ENCODE peak calls at places on chromosomes 1 and 21, in ten cellular contexts. A is aorta, P is cardiac muscle cell, X is heart left ventricle, F is transverse colon, I is small intestine, V is tibial nerve, J is GM12878, G is astrocyte, M is kidney. E is an unnamed sample. For H3K4me1, the result is how much of the 10 kb centered on the place peaks cover.

GRCh38 chr1:202235856-202236837 is 42.5 kb downstream of the LGR6 start:
- DNase-seq in A (peak), P (peak), X (peak), F (peak), I (peak), V (no peak), J (peak), G (peak), M (peak), E (peak)

GRCh38 chr1:35851175-35851869 is 31.7 kb upstream of the AGO1 start:
- DNase-seq in A (no peak), P (no peak), X (no peak), F (no peak), I (no peak), V (no peak), J (no peak), G (peak), M (no peak), E (no peak)

GRCh38 chr1:152836881-152837280 is 5.8 kb upstream of the LCE6A start:
- DNase-seq in A (no peak), P (no peak), X (no peak), F (no peak), I (no peak), V (no peak), J (no peak), G (no peak), M (no peak), E (no peak)

GRCh38 chr1:56688522-56689026 is 43.5 kb downstream of the PRKAA2 start:
- DNase-seq in A (no peak), P (no peak), X (no peak), F (no peak), I (peak), V (no peak), J (peak), G (peak), M (no peak), E (no peak)

GRCh38 chr1:156618853-156619581 is at the start of gene HAPLN2:
- DNase-seq in A (no peak), P (peak), X (no peak), F (no peak), I (peak), V (no peak), J (no peak), G (no peak), M (no peak), E (no peak)

GRCh38 chr21:44919913-44920693 is 596 bp downstream of the ITGB2 start:
- DNase-seq in A (no peak), P (no peak), X (no peak), F (no peak), I (no peak), V (no peak), J (no peak), G (no peak), M (peak), E (peak)

GRCh38 chr1:47578026-47578861 is 140.4 kb downstream of the FOXD2 start:
- DNase-seq in A (no peak), P (no peak), X (peak), F (peak), I (no peak), V (peak), J (no peak), G (no peak), M (peak), E (peak)

GRCh38 chr1:16716691-16717173 is 23.6 kb upstream of the RNU1-4 start:
- DNase-seq in A (peak), P (no peak), X (no peak), F (no peak), I (no peak), V (no peak), J (no peak), G (no peak), M (peak), E (no peak)

GRCh38 chr1:59565611-59566410 is 248.9 kb upstream of the HOOK1 start:
- DNase-seq in A (no peak), P (no peak), X (peak), F (peak), I (no peak), V (no peak), J (no peak), G (peak), M (no peak), E (no peak)

GRCh38 chr21:29168874-29169273 is 38.4 kb downstream of the MAP3K7CL start:
- DNase-seq in A (no peak), P (no peak), X (no peak), F (no peak), I (peak), V (no peak), J (no peak), G (peak), M (no peak), E (no peak)

GRCh38 chr1:111604931-111605330 is 14.7 kb upstream of the RAP1A start:
- DNase-seq in A (no peak), P (no peak), X (no peak), F (no peak), I (no peak), V (no peak), J (no peak), G (peak), M (no peak), E (no peak)

GRCh38 chr1:24151175-24151533 is 8.2 kb upstream of the IL22RA1 start:
- DNase-seq in A (no peak), P (peak), X (no peak), F (peak), I (peak), V (no peak), J (no peak), G (no peak), M (no peak), E (no peak)

GRCh38 chr1:65734976-65735375 is 57.7 kb upstream of the PDE4B start:
- DNase-seq in A (no peak), P (no peak), X (no peak), F (no peak), I (no peak), V (no peak), J (no peak), G (peak), M (no peak), E (no peak)

GRCh38 chr1:163120372-163120771 is 51.2 kb downstream of the RGS4 start:
- DNase-seq in A (no peak), P (no peak), X (no peak), F (no peak), I (no peak), V (no peak), J (no peak), G (no peak), M (no peak), E (no peak)

GRCh38 chr1:216822480-216822879 is 99.3 kb upstream of the ESRRG start:
- DNase-seq in A (no peak), P (no peak), X (no peak), F (no peak), I (no peak), V (no peak), J (no peak), G (no peak), M (no peak), E (no peak)

GRCh38 chr1:240091614-240092300 is at the start of gene FMN2:
- DNase-seq in A (no peak), P (peak), X (no peak), F (peak), I (no peak), V (no peak), J (no peak), G (peak), M (peak), E (no peak)

GRCh38 chr1:72284084-72284397 is 1.7 kb upstream of the NEGR1 start:
- DNase-seq in A (no peak), P (no peak), X (no peak), F (no peak), I (no peak), V (no peak), J (no peak), G (no peak), M (no peak), E (no peak)

GRCh38 chr1:66176012-66176715 is 357.8 kb upstream of the SGIP1 start:
- DNase-seq in A (no peak), P (no peak), X (no peak), F (no peak), I (no peak), V (no peak), J (no peak), G (peak), M (no peak), E (no peak)

GRCh38 chr1:6984533-6984932 is 199.3 kb downstream of the CAMTA1 start:
- DNase-seq in A (no peak), P (no peak), X (no peak), F (no peak), I (no peak), V (no peak), J (no peak), G (no peak), M (no peak), E (no peak)

GRCh38 chr1:223041481-223041880 is 101.6 kb downstream of the TLR5 start:
- DNase-seq in A (no peak), P (peak), X (no peak), F (no peak), I (no peak), V (no peak), J (no peak), G (no peak), M (no peak), E (no peak)

GRCh38 chr1:111864862-111865261 is 109.2 kb downstream of the DDX20 start:
- DNase-seq in A (no peak), P (peak), X (no peak), F (no peak), I (no peak), V (no peak), J (no peak), G (no peak), M (no peak), E (no peak)

GRCh38 chr1:54593571-54594160 is 29.7 kb downstream of the FAM151A start:
- DNase-seq in A (no peak), P (no peak), X (no peak), F (no peak), I (no peak), V (no peak), J (no peak), G (no peak), M (peak), E (no peak)

GRCh38 chr1:63693956-63694607 is 79.7 kb upstream of the ROR1 start:
- DNase-seq in A (no peak), P (no peak), X (no peak), F (no peak), I (no peak), V (no peak), J (no peak), G (peak), M (no peak), E (no peak)

GRCh38 chr1:185808675-185809074 is 74.5 kb downstream of the HMCN1 start:
- DNase-seq in A (no peak), P (no peak), X (no peak), F (no peak), I (no peak), V (no peak), J (no peak), G (peak), M (no peak), E (no peak)

GRCh38 chr1:225813250-225813964 is 3.5 kb downstream of the EPHX1 start:
- DNase-seq in A (no peak), P (no peak), X (peak), F (peak), I (peak), V (peak), J (no peak), G (no peak), M (peak), E (peak)

GRCh38 chr1:22503721-22504410 is 52.2 kb downstream of the ZBTB40 start:
- DNase-seq in A (no peak), P (no peak), X (no peak), F (no peak), I (peak), V (no peak), J (no peak), G (peak), M (no peak), E (no peak)

GRCh38 chr1:70840260-70840953 is 207.2 kb downstream of the PTGER3 start:
- DNase-seq in A (no peak), P (peak), X (no peak), F (no peak), I (no peak), V (no peak), J (no peak), G (no peak), M (no peak), E (no peak)

GRCh38 chr1:5611855-5612254 is 380.4 kb downstream of the NPHP4 start:
- DNase-seq in A (no peak), P (no peak), X (no peak), F (no peak), I (no peak), V (no peak), J (no peak), G (no peak), M (no peak), E (no peak)

GRCh38 chr1:197774691-197775281 is 494 bp downstream of the DENND1B start:
- DNase-seq in A (peak), P (peak), X (peak), F (peak), I (peak), V (no peak), J (no peak), G (peak), M (peak), E (no peak)

GRCh38 chr21:45258476-45258875 is 29.2 kb downstream of the POFUT2 start:
- DNase-seq in A (no peak), P (no peak), X (no peak), F (no peak), I (no peak), V (no peak), J (no peak), G (no peak), M (peak), E (no peak)

GRCh38 chr1:106846656-106847055 is 209.8 kb upstream of the PRMT6 start:
- DNase-seq in A (no peak), P (no peak), X (no peak), F (no peak), I (no peak), V (no peak), J (no peak), G (no peak), M (no peak), E (no peak)

GRCh38 chr1:56286956-56287355 is 292.4 kb downstream of the PLPP3 start:
- DNase-seq in A (no peak), P (no peak), X (no peak), F (no peak), I (no peak), V (no peak), J (no peak), G (no peak), M (no peak), E (no peak)

GRCh38 chr1:231187556-231187955 is 25.7 kb downstream of the TRIM67 start:
- DNase-seq in A (no peak), P (no peak), X (no peak), F (no peak), I (no peak), V (no peak), J (no peak), G (no peak), M (no peak), E (no peak)

DNA sequence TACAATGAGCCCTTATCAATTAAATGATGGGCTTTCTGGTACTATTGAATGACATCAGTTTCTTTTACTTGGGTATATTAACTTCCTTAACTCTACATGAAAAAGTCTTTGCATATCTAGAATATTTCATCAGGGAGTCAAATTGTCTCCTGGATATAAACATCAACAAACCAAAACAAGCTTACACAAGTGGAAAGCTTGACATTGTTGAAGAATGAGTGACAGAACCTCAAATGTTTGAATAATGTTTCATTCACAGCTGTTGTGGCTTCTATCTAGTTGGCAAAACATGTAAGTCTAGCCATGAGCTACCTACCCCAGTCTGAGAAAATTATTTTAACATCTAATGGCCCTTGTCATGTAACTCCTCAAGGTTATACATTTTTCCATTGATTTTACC is 604.8 kb upstream of the ADAMTS5 start:
- DNase-seq in A (no peak), P (no peak), X (no peak), F (no peak), I (no peak), V (no peak), J (no peak), G (peak), M (no peak), E (no peak)
- H3K27ac ChIP-seq in A (no peak), P (no peak), X (no peak), F (no peak), I (no peak), V (no peak), J (no peak), G (peak), M (no peak), E (no peak)

GRCh38 chr1:76187436-76187835 is 112.9 kb downstream of the ST6GALNAC3 start:
- DNase-seq in A (no peak), P (no peak), X (no peak), F (no peak), I (no peak), V (no peak), J (no peak), G (no peak), M (no peak), E (no peak)

GRCh38 chr1:76190749-76191424 is 116.3 kb downstream of the ST6GALNAC3 start:
- DNase-seq in A (no peak), P (no peak), X (no peak), F (no peak), I (no peak), V (no peak), J (no peak), G (no peak), M (no peak), E (no peak)

GRCh38 chr1:76186617-76187016 is 112.1 kb downstream of the ST6GALNAC3 start:
- DNase-seq in A (no peak), P (no peak), X (no peak), F (no peak), I (no peak), V (no peak), J (no peak), G (no peak), M (no peak), E (no peak)

GRCh38 chr1:76179297-76179696 is 104.8 kb downstream of the ST6GALNAC3 start:
- DNase-seq in A (no peak), P (no peak), X (no peak), F (no peak), I (no peak), V (no peak), J (no peak), G (no peak), M (no peak), E (no peak)

DNA sequence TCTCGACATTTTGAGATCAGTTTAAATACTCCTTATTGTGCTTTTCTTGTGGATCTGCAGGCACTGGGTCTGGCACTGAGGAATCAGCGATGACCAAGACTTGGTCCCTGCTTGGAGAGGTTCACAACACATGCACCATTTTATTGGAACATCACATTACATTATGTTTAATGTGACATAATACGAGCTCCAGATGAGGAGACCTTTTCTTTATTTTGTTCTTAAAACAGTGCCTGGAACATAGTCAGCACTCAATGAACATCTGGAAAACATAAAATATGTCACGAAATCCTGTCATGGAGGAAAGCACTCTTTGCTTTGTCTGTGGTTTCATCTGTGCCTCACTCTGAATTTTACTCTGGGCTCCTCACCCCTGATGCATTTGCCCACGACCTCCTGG is 110.7 kb downstream of the ST6GALNAC3 start:
- DNase-seq in A (no peak), P (no peak), X (no peak), F (no peak), I (no peak), V (no peak), J (no peak), G (no peak), M (no peak), E (no peak)
- H3K4me3 ChIP-seq in A (no peak), P (no peak), X (no peak), F (no peak), I (no peak), V (no peak), J (no peak), G (no peak), M (no peak), E (no peak)

GRCh38 chr1:145993618-145994390 is 2.6 kb downstream of the TXNIP start:
- DNase-seq in A (no peak), P (no peak), X (no peak), F (no peak), I (no peak), V (no peak), J (no peak), G (no peak), M (no peak), E (no peak)

GRCh38 chr1:145996433-145997155 is at the start of gene TXNIP:
- DNase-seq in A (peak), P (peak), X (peak), F (peak), I (peak), V (peak), J (peak), G (peak), M (peak), E (peak)

GRCh38 chr1:145994391-145995120 is 1.8 kb downstream of the TXNIP start:
- DNase-seq in A (no peak), P (no peak), X (no peak), F (no peak), I (peak), V (no peak), J (no peak), G (no peak), M (no peak), E (no peak)

GRCh38 chr1:145995964-145996432 is 381 bp downstream of the TXNIP start:
- DNase-seq in A (no peak), P (peak), X (no peak), F (no peak), I (no peak), V (no peak), J (no peak), G (no peak), M (no peak), E (no peak)

GRCh38 chr1:145995148-145995851 is 1.1 kb downstream of the TXNIP start:
- DNase-seq in A (no peak), P (no peak), X (no peak), F (no peak), I (no peak), V (no peak), J (no peak), G (no peak), M (no peak), E (no peak)
- H3K4me1 ChIP-seq in A (under half), P (under half), X (half or more), F (under half), I (under half), V (under half), J (under half), G (under half), M (under half), E (half or more)

GRCh38 chr21:16248705-16249104 is 518.9 kb downstream of the USP25 start:
- DNase-seq in A (no peak), P (no peak), X (no peak), F (no peak), I (no peak), V (no peak), J (no peak), G (no peak), M (no peak), E (no peak)
- H3K27ac ChIP-seq in A (no peak), P (no peak), X (no peak), F (no peak), I (no peak), V (no peak), J (no peak), G (no peak), M (no peak), E (no peak)

GRCh38 chr1:200740291-200741212 is 1.9 kb downstream of the CAMSAP2 start:
- DNase-seq in A (no peak), P (no peak), X (no peak), F (no peak), I (no peak), V (no peak), J (no peak), G (no peak), M (no peak), E (no peak)
- H3K4me3 ChIP-seq in A (peak), P (peak), X (peak), F (peak), I (no peak), V (peak), J (peak), G (peak), M (peak), E (peak)

GRCh38 chr21:16279658-16280581 is 550.1 kb downstream of the USP25 start:
- DNase-seq in A (no peak), P (peak), X (no peak), F (no peak), I (no peak), V (no peak), J (no peak), G (peak), M (peak), E (peak)
- H3K4me1 ChIP-seq in A (under half), P (under half), X (under half), F (under half), I (under half), V (under half), J (under half), G (under half), M (under half), E (under half)

GRCh38 chr1:236092899-236093298 is 28.0 kb upstream of the NID1 start:
- DNase-seq in A (no peak), P (no peak), X (no peak), F (no peak), I (no peak), V (no peak), J (no peak), G (no peak), M (no peak), E (no peak)

GRCh38 chr1:236086537-236086936 is 21.6 kb upstream of the NID1 start:
- DNase-seq in A (no peak), P (no peak), X (no peak), F (no peak), I (no peak), V (no peak), J (no peak), G (no peak), M (no peak), E (no peak)

GRCh38 chr1:236091933-236092318 is 27.0 kb upstream of the NID1 start:
- DNase-seq in A (no peak), P (peak), X (no peak), F (no peak), I (no peak), V (no peak), J (no peak), G (no peak), M (no peak), E (no peak)

GRCh38 chr1:236089046-236089773 is 24.3 kb upstream of the NID1 start:
- DNase-seq in A (no peak), P (no peak), X (no peak), F (no peak), I (no peak), V (no peak), J (no peak), G (peak), M (no peak), E (no peak)

GRCh38 chr1:236090741-236091147 is 25.9 kb upstream of the NID1 start:
- DNase-seq in A (no peak), P (no peak), X (no peak), F (no peak), I (no peak), V (no peak), J (no peak), G (no peak), M (no peak), E (no peak)
- H3K27ac ChIP-seq in A (no peak), P (no peak), X (no peak), F (no peak), I (no peak), V (no peak), J (no peak), G (no peak), M (no peak), E (no peak)

E was measured in left ventricle myocardium inferior.